ENCODE peak calls at places on chromosomes 11 and 22, in seven cellular contexts. S is cardiac muscle cell, N is prostate gland, B is fibroblast of mammary gland, I is hepatocyte, W is epithelial cell of esophagus, M is AG04450. Y is an unnamed sample.

GRCh38 chr11:1305063-1305495 is 4.4 kb downstream of the TOLLIP start:
- DNase-seq in N (no peak), S (no peak), M (no peak), I (peak), W (no peak), B (no peak), Y (no peak)

GRCh38 chr11:124670732-124671131 is 2.8 kb downstream of the SIAE start:
- DNase-seq in S (no peak), N (no peak), B (peak), I (no peak), M (no peak), W (peak), Y (no peak)

GRCh38 chr22:50306753-50307749 is at the start of gene PLXNB2:
- DNase-seq in N (peak), M (peak), W (peak), I (peak), S (peak), B (peak), Y (peak)

GRCh38 chr11:92784313-92784712 is 185.1 kb upstream of the MTNR1B start:
- DNase-seq in M (no peak), I (no peak), N (no peak), S (no peak), B (no peak), W (no peak), Y (no peak)

GRCh38 chr22:29225422-29226090 is 19.9 kb downstream of the EMID1 start:
- DNase-seq in M (no peak), B (peak), W (no peak), N (no peak), I (peak), S (no peak), Y (no peak)

GRCh38 chr11:2578006-2578933 is 121.5 kb downstream of the KCNQ1OT1 start:
- DNase-seq in N (no peak), B (no peak), M (no peak), W (no peak), S (peak), I (no peak), Y (no peak)

GRCh38 chr22:46098525-46099475 is 51.5 kb upstream of the PPARA start:
- DNase-seq in B (no peak), S (no peak), N (no peak), I (no peak), M (no peak), W (no peak), Y (no peak)

GRCh38 chr11:11776714-11777113 is 65.1 kb upstream of the USP47 start:
- DNase-seq in W (no peak), S (no peak), B (no peak), M (no peak), N (no peak), I (no peak), Y (no peak)

GRCh38 chr22:32714458-32715250 is 86.9 kb upstream of the TIMP3 start:
- DNase-seq in B (no peak), W (no peak), N (no peak), S (peak), M (no peak), I (no peak), Y (no peak)

GRCh38 chr11:96145163-96145585 is 197.8 kb downstream of the MAML2 start:
- DNase-seq in W (no peak), I (no peak), B (peak), M (no peak), S (no peak), N (peak), Y (no peak)

GRCh38 chr22:27966168-27967064 is 47.4 kb upstream of the PITPNB start:
- DNase-seq in M (no peak), B (no peak), S (no peak), I (no peak), N (no peak), W (no peak), Y (no peak)

GRCh38 chr22:47167056-47167455 is 404.6 kb downstream of the TBC1D22A start:
- DNase-seq in I (no peak), S (no peak), N (no peak), M (no peak), W (no peak), B (no peak), Y (no peak)

GRCh38 chr11:369336-370018 is at the start of gene B4GALNT4:
- DNase-seq in S (peak), I (peak), W (peak), M (no peak), N (peak), B (no peak), Y (no peak)

GRCh38 chr11:17986007-17986710 is 26.7 kb downstream of the SERGEF start:
- DNase-seq in M (peak), S (no peak), W (peak), N (no peak), I (peak), B (peak), Y (peak)

GRCh38 chr11:93225642-93226041 is 27.9 kb upstream of the SLC36A4 start:
- DNase-seq in B (peak), S (no peak), M (no peak), N (no peak), W (peak), I (no peak), Y (peak)

GRCh38 chr11:36638586-36638985 is 40.5 kb upstream of the RAG2 start:
- DNase-seq in N (no peak), B (no peak), M (no peak), I (no peak), S (no peak), W (no peak), Y (no peak)

GRCh38 chr11:88266157-88266556 is 71.4 kb downstream of the CTSC start:
- DNase-seq in I (no peak), M (no peak), N (no peak), S (no peak), B (no peak), W (no peak), Y (no peak)

GRCh38 chr22:24925586-24926427 is 20.7 kb downstream of the LHFPL7 start:
- DNase-seq in B (no peak), S (no peak), I (no peak), N (no peak), M (no peak), W (no peak), Y (no peak)

GRCh38 chr22:45376703-45377102 is 36.7 kb downstream of the SMC1B start:
- DNase-seq in N (no peak), W (peak), I (no peak), M (no peak), B (peak), S (no peak), Y (no peak)

GRCh38 chr11:58394195-58394594 is 12.5 kb downstream of the OR5B3 start:
- DNase-seq in S (no peak), I (no peak), B (peak), W (peak), N (no peak), M (peak), Y (peak)

GRCh38 chr11:7570938-7571337 is 57.1 kb downstream of the PPFIBP2 start:
- DNase-seq in B (no peak), W (no peak), N (no peak), S (no peak), M (no peak), I (no peak), Y (no peak)

GRCh38 chr11:19367051-19367709 is 126.4 kb upstream of the E2F8 start:
- DNase-seq in I (no peak), W (no peak), B (peak), M (no peak), S (no peak), N (no peak), Y (peak)

GRCh38 chr22:27075028-27075678 is 417.8 kb downstream of the MIAT start:
- DNase-seq in I (no peak), S (peak), M (no peak), N (no peak), B (no peak), W (peak), Y (no peak)

GRCh38 chr11:120215634-120216033 is 4.8 kb downstream of the OAF start:
- DNase-seq in I (no peak), N (no peak), M (no peak), S (no peak), W (no peak), B (peak), Y (peak)

GRCh38 chr11:13862845-13863392 is 99.6 kb upstream of the SPON1 start:
- DNase-seq in B (peak), S (no peak), M (no peak), N (no peak), W (no peak), I (no peak), Y (no peak)

GRCh38 chr22:30390974-30391691 is 3.9 kb upstream of the RNF215 start:
- DNase-seq in M (peak), I (peak), N (peak), B (peak), S (peak), W (peak), Y (peak)

GRCh38 chr22:32444068-32444467 is 20.2 kb downstream of the BPIFC start:
- DNase-seq in B (peak), M (no peak), I (peak), S (no peak), N (peak), W (peak), Y (no peak)

GRCh38 chr11:19774329-19774728 is 61.7 kb downstream of the NAV2 start:
- DNase-seq in S (no peak), B (no peak), M (no peak), I (no peak), W (no peak), N (no peak), Y (no peak)

GRCh38 chr11:32893091-32893946 is 708 bp downstream of the QSER1 start:
- DNase-seq in M (no peak), W (peak), I (peak), S (peak), B (peak), N (peak), Y (peak)

GRCh38 chr11:72574046-72574445 is 100.2 kb downstream of the PDE2A start:
- DNase-seq in N (no peak), M (no peak), I (no peak), B (no peak), S (no peak), W (no peak), Y (no peak)

GRCh38 chr11:88179966-88180629 is 4.9 kb upstream of the RAB38 start:
- DNase-seq in B (peak), N (peak), W (peak), S (no peak), M (no peak), I (no peak), Y (peak)

GRCh38 chr11:1832181-1832988 is 2.4 kb upstream of the SYT8 start:
- DNase-seq in M (no peak), N (no peak), W (no peak), I (peak), B (no peak), S (peak), Y (peak)

GRCh38 chr11:106708348-106708747 is 309.9 kb downstream of the GUCY1A2 start:
- DNase-seq in N (no peak), M (no peak), B (no peak), W (no peak), S (no peak), I (no peak), Y (no peak)

GRCh38 chr22:42651134-42651533 is 1.9 kb upstream of the CYB5R3 start:
- DNase-seq in N (no peak), B (peak), I (no peak), W (peak), S (no peak), M (no peak), Y (peak)

GRCh38 chr11:122803306-122803705 is 35.0 kb upstream of the CRTAM start:
- DNase-seq in N (no peak), I (no peak), B (peak), S (no peak), W (peak), M (peak), Y (peak)

GRCh38 chr11:74384641-74385040 is 13.6 kb downstream of the PGM2L1 start:
- DNase-seq in B (no peak), W (no peak), I (no peak), S (no peak), M (no peak), N (no peak), Y (no peak)

GRCh38 chr22:27749597-27750225 is 51.8 kb downstream of the MN1 start:
- DNase-seq in W (peak), N (no peak), I (peak), S (peak), M (no peak), B (no peak), Y (peak)

GRCh38 chr11:12979928-12980689 is 29.0 kb upstream of the RASSF10 start:
- DNase-seq in S (no peak), I (no peak), W (peak), B (no peak), N (peak), M (no peak), Y (no peak)

GRCh38 chr11:68750988-68751325 is 363 bp downstream of the TESMIN start:
- DNase-seq in W (no peak), S (no peak), N (no peak), I (no peak), M (no peak), B (no peak), Y (no peak)
- H3K4me3 ChIP-seq in W (peak), S (peak), N (peak), I (peak), M (peak), B (no peak), Y (peak)

DNA sequence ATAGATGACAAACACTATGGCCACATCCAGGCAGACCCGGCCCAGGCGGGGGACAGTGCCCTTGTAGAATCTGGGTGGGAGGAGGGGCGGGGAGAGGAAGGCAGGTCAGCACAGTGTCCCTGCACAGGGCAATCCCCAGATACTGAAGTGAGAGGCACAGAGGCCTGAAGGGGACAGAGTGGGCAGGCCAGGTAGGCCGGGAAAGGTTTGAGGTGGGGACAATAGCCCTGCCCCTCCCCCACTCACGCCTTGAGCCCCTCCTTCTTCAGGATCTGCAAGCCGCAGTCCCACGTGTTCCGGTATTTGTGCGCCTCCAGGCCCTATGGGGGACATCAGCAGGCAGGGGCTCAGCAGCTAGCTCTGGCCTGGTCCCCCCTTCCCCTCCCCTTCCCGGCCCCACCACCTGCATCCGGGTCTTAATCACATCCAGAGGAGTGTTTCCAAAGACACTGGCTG is 2.3 kb downstream of the SLC25A1 start:
- DNase-seq in M (no peak), I (peak), S (no peak), W (no peak), N (no peak), B (no peak), Y (no peak)
- H3K4me3 ChIP-seq in M (no peak), I (no peak), S (no peak), W (no peak), N (no peak), B (no peak), Y (no peak)

GRCh38 chr22:20435436-20436308 is 2.0 kb downstream of the SCARF2 start:
- DNase-seq in I (no peak), M (no peak), S (no peak), N (no peak), B (no peak), W (no peak), Y (no peak)
- H3K4me3 ChIP-seq in I (peak), M (peak), S (peak), N (peak), B (peak), W (no peak), Y (peak)

GRCh38 chr11:65615229-65615949 is at the start of gene PCNX3:
- DNase-seq in W (peak), B (peak), S (peak), N (peak), M (peak), I (peak), Y (peak)

GRCh38 chr11:65611758-65612603 is 2.0 kb downstream of the MAP3K11 start:
- DNase-seq in B (peak), M (no peak), I (no peak), N (no peak), S (no peak), W (no peak), Y (peak)

GRCh38 chr11:65613091-65613928 is 711 bp downstream of the MAP3K11 start:
- DNase-seq in N (no peak), S (peak), W (no peak), B (no peak), I (peak), M (no peak), Y (no peak)

GRCh38 chr11:65611028-65611757 is 2.8 kb downstream of the MAP3K11 start:
- DNase-seq in B (no peak), N (no peak), W (no peak), M (no peak), I (no peak), S (no peak), Y (no peak)

GRCh38 chr11:65612691-65613090 is 1.3 kb downstream of the MAP3K11 start:
- DNase-seq in N (no peak), I (no peak), W (no peak), B (no peak), S (no peak), M (no peak), Y (no peak)
- H3K4me3 ChIP-seq in N (peak), I (no peak), W (peak), B (peak), S (no peak), M (peak), Y (peak)

GRCh38 chr11:114075891-114076441 is 16.5 kb downstream of the ZBTB16 start:
- DNase-seq in N (no peak), I (peak), W (peak), B (peak), S (peak), M (no peak), Y (peak)
- H3K4me3 ChIP-seq in N (no peak), I (no peak), W (no peak), B (peak), S (no peak), M (no peak), Y (no peak)

GRCh38 chr11:64235427-64236161 is 1.2 kb downstream of the VEGFB start:
- DNase-seq in M (no peak), B (no peak), N (no peak), S (no peak), W (no peak), I (no peak), Y (no peak)
- H3K4me3 ChIP-seq in M (peak), B (peak), N (peak), S (peak), W (peak), I (peak), Y (peak)

GRCh38 chr11:46361283-46362145 is 14.3 kb downstream of the DGKZ start:
- DNase-seq in W (no peak), M (no peak), N (no peak), I (no peak), B (peak), S (peak), Y (peak)

GRCh38 chr11:46363031-46363407 is 15.8 kb downstream of the DGKZ start:
- DNase-seq in M (no peak), I (no peak), N (no peak), S (no peak), B (peak), W (peak), Y (peak)

GRCh38 chr11:46359936-46360335 is 12.7 kb downstream of the DGKZ start:
- DNase-seq in B (no peak), S (no peak), W (no peak), I (no peak), N (no peak), M (peak), Y (no peak)

GRCh38 chr11:46362146-46363030 is 15.1 kb downstream of the DGKZ start:
- DNase-seq in I (no peak), B (no peak), W (no peak), N (no peak), M (no peak), S (no peak), Y (no peak)

DNA sequence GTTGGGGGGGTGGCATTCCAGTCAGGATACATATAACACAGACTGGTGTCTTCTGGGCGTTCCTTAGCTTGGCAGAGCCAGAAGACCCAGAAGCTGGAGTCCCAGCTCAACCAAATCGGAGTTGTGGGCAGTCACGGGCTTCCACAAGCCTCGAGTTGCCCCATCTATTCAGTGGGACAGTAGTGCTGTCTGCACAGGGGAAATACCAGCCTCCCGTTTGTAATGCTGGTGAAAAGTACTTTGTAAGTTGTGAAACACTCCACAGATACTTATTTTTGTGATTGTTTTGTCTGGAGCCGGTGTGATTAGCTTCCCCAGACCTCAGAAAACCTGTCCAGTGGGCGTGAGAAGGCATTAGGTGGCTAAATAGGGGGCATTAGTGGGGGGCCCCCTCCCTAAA is 13.6 kb downstream of the DGKZ start:
- DNase-seq in I (no peak), N (no peak), M (no peak), S (no peak), W (no peak), B (no peak), Y (no peak)
- H3K4me3 ChIP-seq in I (no peak), N (peak), M (peak), S (no peak), W (no peak), B (no peak), Y (no peak)

GRCh38 chr11:63764712-63765631 is 3.6 kb downstream of the ZFTA start:
- DNase-seq in N (no peak), W (no peak), M (no peak), I (peak), S (peak), B (peak), Y (no peak)
- H3K4me3 ChIP-seq in N (no peak), W (no peak), M (no peak), I (no peak), S (no peak), B (no peak), Y (no peak)